ENCODE peak calls at places on chromosomes 2 and 18, in eight cellular contexts. K, F, L, T, N, I, D and M are unnamed samples.

GRCh38 chr2:224083631-224084030 is 44.5 kb upstream of the SERPINE2 start:
- DNase-seq in K (no peak), F (no peak), L (no peak), T (no peak), N (no peak), I (no peak), D (no peak), M (no peak)

GRCh38 chr2:142769761-142770160 is 107.7 kb upstream of the KYNU start:
- DNase-seq in K (peak; percentile 10), F (no peak), L (no peak), T (no peak), N (no peak), I (no peak), D (no peak), M (no peak)

GRCh38 chr18:36441872-36442271 is 144.4 kb downstream of the FHOD3 start:
- DNase-seq in K (peak; percentile 79), F (no peak), L (no peak), T (no peak), N (no peak), I (peak; percentile 58), D (peak; percentile 68), M (no peak)

GRCh38 chr2:164910091-164910899 is 45.0 kb downstream of the SLC38A11 start:
- DNase-seq in K (no peak), F (no peak), L (no peak), T (peak; percentile 12), N (no peak), I (peak; percentile 60), D (no peak), M (peak; percentile 24)

GRCh38 chr2:152583512-152584188 is 133.6 kb downstream of the PRPF40A start:
- DNase-seq in K (no peak), F (no peak), L (no peak), T (no peak), N (no peak), I (no peak), D (no peak), M (no peak)

GRCh38 chr2:215772634-215773563 is 240.5 kb downstream of the MREG start:
- DNase-seq in K (peak; percentile 75), F (no peak), L (no peak), T (no peak), N (no peak), I (peak; percentile 51), D (no peak), M (no peak)

GRCh38 chr2:112920923-112921532 is 10.1 kb downstream of the IL37 start:
- DNase-seq in K (peak; percentile 62), F (no peak), L (no peak), T (no peak), N (no peak), I (no peak), D (no peak), M (no peak)

GRCh38 chr18:11925800-11926481 is 17.8 kb upstream of the MPPE1 start:
- DNase-seq in K (no peak), F (no peak), L (no peak), T (no peak), N (no peak), I (no peak), D (no peak), M (no peak)

GRCh38 chr2:25222475-25223121 is 54.2 kb upstream of the POMC start:
- DNase-seq in K (no peak), F (no peak), L (no peak), T (no peak), N (no peak), I (no peak), D (no peak), M (no peak)

GRCh38 chr18:24915547-24915946 is 436.4 kb downstream of the ZNF521 start:
- DNase-seq in K (peak; percentile 72), F (no peak), L (no peak), T (no peak), N (no peak), I (peak; percentile 39), D (no peak), M (no peak)

GRCh38 chr2:96548558-96549465 is 12.3 kb downstream of the ARID5A start:
- DNase-seq in K (no peak), F (no peak), L (no peak), T (no peak), N (no peak), I (no peak), D (no peak), M (no peak)

GRCh38 chr18:40524881-40525280 is 1430.2 kb upstream of the PIK3C3 start:
- DNase-seq in K (no peak), F (no peak), L (no peak), T (no peak), N (no peak), I (no peak), D (no peak), M (no peak)

GRCh38 chr2:10236571-10237391 is 65.9 kb upstream of the HPCAL1 start:
- DNase-seq in K (no peak), F (no peak), L (no peak), T (no peak), N (no peak), I (no peak), D (no peak), M (no peak)

GRCh38 chr2:41872646-41873045 is 175.2 kb upstream of the PKDCC start:
- DNase-seq in K (peak; percentile 44), F (no peak), L (no peak), T (no peak), N (no peak), I (peak; percentile 41), D (no peak), M (no peak)

GRCh38 chr2:42045956-42046748 is 1.7 kb upstream of the PKDCC start:
- DNase-seq in K (no peak), F (no peak), L (peak; percentile 56), T (no peak), N (no peak), I (no peak), D (no peak), M (no peak)

GRCh38 chr2:1898461-1899395 is 154.4 kb upstream of the PXDN start:
- DNase-seq in K (no peak), F (no peak), L (no peak), T (no peak), N (no peak), I (no peak), D (no peak), M (no peak)

GRCh38 chr18:29560270-29560669 is 1383.3 kb upstream of the CDH2 start:
- DNase-seq in K (no peak), F (no peak), L (no peak), T (no peak), N (no peak), I (no peak), D (no peak), M (no peak)

GRCh38 chr2:158953926-158954763 is 14.3 kb upstream of the TANC1 start:
- DNase-seq in K (peak; percentile 84), F (no peak), L (peak; percentile 87), T (peak; percentile 88), N (no peak), I (peak; percentile 93), D (no peak), M (peak; percentile 86)

GRCh38 chr2:47566207-47566858 is 163.4 kb downstream of the MSH2 start:
- DNase-seq in K (no peak), F (no peak), L (no peak), T (no peak), N (no peak), I (no peak), D (no peak), M (no peak)

GRCh38 chr18:73461780-73462059 is 593.9 kb upstream of the NETO1 start:
- DNase-seq in K (peak; percentile 28), F (no peak), L (no peak), T (no peak), N (no peak), I (peak; percentile 48), D (no peak), M (no peak)

GRCh38 chr2:176088048-176088936 is 4.2 kb upstream of the HOXD13 start:
- DNase-seq in K (peak; percentile 85), F (peak; percentile 79), L (peak; percentile 58), T (peak; percentile 72), N (no peak), I (peak; percentile 35), D (no peak), M (peak; percentile 47)

GRCh38 chr2:84897773-84898172 is 7.7 kb upstream of the TMSB10 start:
- DNase-seq in K (peak; percentile 47), F (no peak), L (no peak), T (no peak), N (no peak), I (no peak), D (no peak), M (no peak)

GRCh38 chr2:36456227-36456788 is 100.7 kb downstream of the CRIM1 start:
- DNase-seq in K (peak; percentile 59), F (no peak), L (peak; percentile 86), T (peak; percentile 65), N (no peak), I (peak; percentile 70), D (no peak), M (peak; percentile 64)

GRCh38 chr2:101986804-101987740 is 4.7 kb upstream of the IL1R2 start:
- DNase-seq in K (no peak), F (no peak), L (no peak), T (peak; percentile 83), N (no peak), I (no peak), D (no peak), M (no peak)

GRCh38 chr2:85611217-85611704 is 605 bp downstream of the C2orf68 start:
- DNase-seq in K (peak; percentile 48), F (no peak), L (no peak), T (no peak), N (no peak), I (peak; percentile 5), D (no peak), M (no peak)

GRCh38 chr18:74425876-74426275 is 31.2 kb downstream of the DIPK1C start:
- DNase-seq in K (no peak), F (no peak), L (no peak), T (no peak), N (no peak), I (no peak), D (no peak), M (no peak)

GRCh38 chr2:121284424-121285076 is 452 bp downstream of the TFCP2L1 start:
- DNase-seq in K (no peak), F (peak; percentile 41), L (no peak), T (peak; percentile 48), N (no peak), I (no peak), D (no peak), M (no peak)

GRCh38 chr2:72028351-72028995 is 119.2 kb downstream of the CYP26B1 start:
- DNase-seq in K (no peak), F (no peak), L (no peak), T (no peak), N (no peak), I (no peak), D (no peak), M (peak; percentile 5)

GRCh38 chr2:102139851-102140250 is 2.7 kb upstream of the IL1R1 start:
- DNase-seq in K (no peak), F (no peak), L (no peak), T (no peak), N (no peak), I (peak; percentile 82), D (no peak), M (no peak)

GRCh38 chr2:30400151-30400954 is 46.7 kb upstream of the LCLAT1 start:
- DNase-seq in K (peak; percentile 75), F (no peak), L (no peak), T (no peak), N (no peak), I (no peak), D (no peak), M (no peak)

GRCh38 chr2:1860931-1861330 is 116.6 kb upstream of the PXDN start:
- DNase-seq in K (no peak), F (no peak), L (no peak), T (no peak), N (no peak), I (no peak), D (no peak), M (no peak)

GRCh38 chr2:44362207-44363015 is 664 bp downstream of the CAMKMT start:
- DNase-seq in K (peak; percentile 83), F (peak; percentile 24), L (peak; percentile 30), T (peak; percentile 55), N (no peak), I (peak; percentile 54), D (no peak), M (peak; percentile 19)

GRCh38 chr2:16249269-16250055 is 309.1 kb downstream of the MYCN start:
- DNase-seq in K (no peak), F (no peak), L (no peak), T (no peak), N (no peak), I (no peak), D (no peak), M (no peak)

GRCh38 chr2:128638741-128639477 is 320.2 kb upstream of the HS6ST1 start:
- DNase-seq in K (peak; percentile 70), F (peak; percentile 90), L (no peak), T (no peak), N (no peak), I (peak; percentile 81), D (no peak), M (no peak)